ENCODE peak calls at places on chromosome 6, in ten cellular contexts. V, K, D, S, W, A, U, E, F and Z are unnamed samples.
A peak's percentile ranks its signal among the peaks of the same experiment; 100 is the strongest.

GRCh38 chr6:158647501-158647900 is 2.4 kb upstream of the SYTL3 start:
- DNase-seq in V (no peak), F (peak; percentile 29), D (no peak), S (no peak), E (no peak), U (no peak), K (no peak), W (no peak), A (peak; percentile 2), Z (no peak)

GRCh38 chr6:132715204-132715603 is 1.3 kb upstream of the VNN1 start:
- DNase-seq in K (no peak), U (no peak), F (no peak), V (peak; percentile 13), D (peak; percentile 22), S (no peak), E (no peak), W (peak; percentile 88), A (no peak), Z (peak; percentile 61)

GRCh38 chr6:125584468-125584939 is 164.9 kb upstream of the HEY2 start:
- DNase-seq in F (no peak), U (no peak), V (no peak), A (peak; percentile 36), S (no peak), D (no peak), E (no peak), W (peak; percentile 77), K (no peak), Z (no peak)

GRCh38 chr6:71349976-71350615 is 61.5 kb downstream of the OGFRL1 start:
- DNase-seq in E (no peak), K (peak; percentile 82), D (no peak), U (no peak), F (no peak), S (no peak), V (no peak), A (no peak), W (no peak), Z (no peak)

GRCh38 chr6:47262226-47262625 is 47.5 kb downstream of the TNFRSF21 start:
- DNase-seq in S (no peak), K (no peak), D (no peak), W (no peak), U (no peak), V (no peak), A (no peak), E (no peak), F (no peak), Z (no peak)

GRCh38 chr6:164085552-164086325 is 671.2 kb downstream of the QKI start:
- DNase-seq in E (no peak), U (peak; percentile 79), D (no peak), S (peak; percentile 76), F (no peak), K (peak; percentile 84), A (no peak), W (peak; percentile 7), V (no peak), Z (no peak)

GRCh38 chr6:133380047-133380446 is 138.9 kb downstream of the EYA4 start:
- DNase-seq in D (no peak), U (no peak), V (no peak), S (no peak), E (no peak), K (no peak), W (no peak), F (no peak), A (no peak), Z (no peak)

GRCh38 chr6:52574709-52575489 is 2.0 kb downstream of the TRAM2 start:
- DNase-seq in F (no peak), S (peak; percentile 82), W (no peak), V (peak; percentile 78), A (peak; percentile 65), D (no peak), E (no peak), U (no peak), K (peak; percentile 73), Z (peak; percentile 53)

GRCh38 chr6:166222631-166223030 is 55.0 kb upstream of the TBXT start:
- DNase-seq in K (no peak), W (no peak), D (no peak), U (no peak), V (no peak), A (no peak), E (no peak), F (no peak), S (no peak), Z (no peak)

GRCh38 chr6:18632670-18633410 is 245.7 kb downstream of the RNF144B start:
- DNase-seq in W (no peak), K (no peak), V (no peak), U (no peak), E (no peak), S (no peak), D (no peak), A (no peak), F (peak; percentile 5), Z (no peak)

GRCh38 chr6:106617302-106617701 is 12.0 kb downstream of the RTN4IP1 start:
- DNase-seq in E (no peak), K (no peak), F (no peak), A (no peak), V (no peak), S (no peak), U (no peak), W (no peak), D (no peak), Z (no peak)

GRCh38 chr6:169529931-169530761 is 171.7 kb downstream of the WDR27 start:
- DNase-seq in W (no peak), K (peak; percentile 89), U (peak; percentile 70), F (no peak), D (peak; percentile 55), S (no peak), V (peak; percentile 52), A (peak; percentile 45), E (no peak), Z (no peak)

GRCh38 chr6:99427988-99428387 is 2.9 kb upstream of the PNISR start:
- DNase-seq in U (no peak), E (no peak), A (no peak), V (no peak), S (no peak), W (no peak), F (no peak), K (no peak), D (no peak), Z (no peak)

GRCh38 chr6:110654096-110654820 is 161.0 kb downstream of the CDK19 start:
- DNase-seq in K (no peak), S (no peak), E (no peak), D (no peak), U (no peak), F (no peak), V (no peak), W (no peak), A (no peak), Z (no peak)

GRCh38 chr6:41529970-41530369 is 16.2 kb upstream of the FOXP4 start:
- DNase-seq in W (no peak), E (no peak), K (no peak), S (no peak), V (no peak), U (no peak), D (no peak), A (no peak), F (no peak), Z (no peak)

GRCh38 chr6:41531016-41531415 is 15.2 kb upstream of the FOXP4 start:
- DNase-seq in K (no peak), A (no peak), W (no peak), U (no peak), S (no peak), V (no peak), E (no peak), D (no peak), F (no peak), Z (no peak)

GRCh38 chr6:41530476-41530875 is 15.7 kb upstream of the FOXP4 start:
- DNase-seq in A (no peak), D (no peak), U (no peak), K (no peak), E (no peak), F (no peak), W (no peak), V (no peak), S (no peak), Z (no peak)

GRCh38 chr6:41529049-41529448 is 17.1 kb upstream of the FOXP4 start:
- DNase-seq in W (no peak), A (no peak), K (no peak), E (no peak), F (no peak), V (no peak), D (no peak), U (no peak), S (no peak), Z (no peak)

GRCh38 chr6:41531591-41532582 is 14.3 kb upstream of the FOXP4 start:
- DNase-seq in U (no peak), S (peak; percentile 83), F (no peak), A (no peak), V (peak; percentile 19), W (no peak), K (no peak), E (no peak), D (no peak), Z (no peak)
- TF ChIP-seq POLR2AphosphoS5 in U (no peak), S (peak; percentile 65), F (no peak), A (no peak), V (no peak), W (no peak), K (no peak), E (no peak), D (no peak), Z (no peak)

GRCh38 chr6:84763397-84764331 is 734 bp downstream of the TBX18 start:
- DNase-seq in D (no peak), F (no peak), U (peak; percentile 79), S (no peak), V (no peak), A (no peak), K (peak; percentile 70), E (no peak), W (peak; percentile 56), Z (no peak)
- TF ChIP-seq POLR2AphosphoS5 in D (no peak), F (peak; percentile 92), U (peak; percentile 32), S (peak; percentile 17), V (no peak), A (no peak), K (no peak), E (no peak), W (no peak), Z (no peak)

DNA sequence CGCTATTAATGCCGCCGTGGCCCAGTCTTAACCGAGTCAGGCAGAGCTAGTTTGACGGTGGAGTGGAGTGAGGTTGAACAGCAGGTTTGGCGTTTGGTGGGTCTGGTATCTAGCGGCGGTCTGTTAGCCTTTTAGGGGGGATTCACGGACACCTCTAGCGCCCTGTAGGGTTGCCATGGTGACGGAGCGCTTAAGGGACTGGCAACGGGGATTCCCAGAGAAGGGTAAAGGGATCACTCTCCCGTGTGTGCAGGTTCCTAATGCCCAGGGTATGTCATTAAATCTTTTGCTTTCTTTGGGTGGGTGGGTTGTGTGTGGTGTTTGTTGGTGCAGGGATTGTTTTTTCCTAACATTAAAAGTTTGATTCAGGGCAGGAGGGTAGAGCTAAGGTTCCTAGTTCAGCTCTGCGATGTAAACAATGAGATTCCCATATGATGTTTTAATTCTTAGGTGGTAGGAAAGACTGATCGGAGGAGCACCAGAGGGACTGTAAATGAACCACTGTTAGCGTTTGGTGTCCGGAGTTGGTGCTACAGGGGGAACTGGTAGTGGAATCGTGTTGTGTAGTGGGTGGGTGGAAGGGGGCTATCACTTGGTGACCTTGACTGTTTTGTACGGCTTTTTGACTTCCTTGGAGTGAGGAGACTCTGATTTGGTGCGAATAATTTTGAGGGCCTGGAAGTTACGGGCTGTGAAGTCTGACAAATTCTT is 4.9 kb downstream of the BRD2 start:
- DNase-seq in A (peak; percentile 66), E (no peak), F (peak; percentile 90), W (peak; percentile 68), K (peak; percentile 70), D (peak; percentile 39), U (no peak), S (no peak), V (peak; percentile 41), Z (peak; percentile 39)
- TF ChIP-seq POLR2AphosphoS5 in A (no peak), E (no peak), F (no peak), W (peak; percentile 4), K (no peak), D (no peak), U (no peak), S (no peak), V (no peak), Z (no peak)

GRCh38 chr6:21281366-21281765 is 312.2 kb upstream of the SOX4 start:
- DNase-seq in W (no peak), E (no peak), A (no peak), U (no peak), F (no peak), S (no peak), V (no peak), K (no peak), D (no peak), Z (no peak)
- TF ChIP-seq POLR2AphosphoS5 in W (no peak), E (no peak), A (no peak), U (no peak), F (no peak), S (no peak), V (no peak), K (no peak), D (no peak), Z (no peak)